ENCODE peak calls at places on chromosomes 16 and 17, in nine cellular contexts. X is Daoy; M is HFFc6; A is germinal center; O is NCI-H524 treated with DMSO at 0.1 percent for 48 hours; E is stimulated activated CD8-positive, alpha-beta memory T cell treated with anti-CD3 and anti-CD28 coated beads, Interleukin-4, amount 100 ng/mL, for 4 hours; J is upper lobe of right lung; U is NCI-H1048; I is activated naive CD8-positive, alpha-beta T cell treated with anti-CD3 and anti-CD28 coated beads, Interleukin-2, amount 50 U/mL, for 24 hours. K is an unnamed sample.

GRCh38 chr16:70744366-70744765 is 56.6 kb downstream of the VAC14 start:
- DNase-seq in X (no peak), U (no peak), J (no peak), M (no peak), I (no peak), A (no peak), E (no peak), O (no peak), K (no peak)

GRCh38 chr17:32208436-32208835 is 57.2 kb upstream of the RHBDL3 start:
- DNase-seq in O (no peak), A (no peak), X (no peak), E (no peak), M (no peak), U (no peak), I (no peak), J (no peak), K (no peak)

GRCh38 chr17:56451629-56452028 is 141.9 kb upstream of the NOG start:
- DNase-seq in U (no peak), A (no peak), O (no peak), I (no peak), X (no peak), E (no peak), M (peak), J (no peak), K (no peak)

GRCh38 chr17:81802048-81802758 is 1.7 kb upstream of the GCGR start:
- DNase-seq in U (no peak), A (no peak), J (no peak), O (no peak), M (no peak), I (no peak), E (no peak), X (no peak), K (no peak)

GRCh38 chr16:29729116-29729521 is 16.7 kb downstream of the C16orf54 start:
- DNase-seq in X (peak), U (no peak), O (peak), M (peak), E (no peak), I (no peak), J (peak), A (no peak), K (no peak)

GRCh38 chr16:67184453-67185002 is 765 bp upstream of the MATCAP1 start:
- DNase-seq in E (no peak), A (no peak), J (no peak), I (no peak), O (no peak), M (no peak), U (no peak), X (peak), K (no peak)

GRCh38 chr17:66944365-66945203 is 19.9 kb upstream of the CACNG4 start:
- DNase-seq in U (no peak), I (no peak), O (no peak), X (peak), J (peak), A (no peak), M (no peak), E (no peak), K (no peak)

GRCh38 chr16:10629592-10629963 is 49.2 kb upstream of the EMP2 start:
- DNase-seq in X (no peak), O (no peak), A (no peak), I (no peak), U (no peak), E (no peak), M (no peak), J (no peak), K (no peak)

GRCh38 chr16:74372369-74372768 is 3.7 kb upstream of the NPIPB15 start:
- DNase-seq in A (no peak), J (no peak), X (no peak), M (no peak), E (no peak), O (no peak), I (no peak), U (no peak), K (no peak)

GRCh38 chr17:27649929-27650328 is 18.9 kb downstream of the LGALS9 start:
- DNase-seq in U (no peak), O (no peak), E (no peak), A (no peak), M (no peak), J (no peak), X (no peak), I (no peak), K (peak)

GRCh38 chr16:67397451-67397801 is 4.1 kb upstream of the TPPP3 start:
- DNase-seq in O (no peak), U (no peak), J (no peak), A (no peak), I (no peak), M (no peak), E (no peak), X (no peak), K (peak)

GRCh38 chr17:2814499-2815341 is 18.5 kb downstream of the RAP1GAP2 start:
- DNase-seq in X (peak), J (no peak), A (no peak), E (peak), O (no peak), I (peak), M (no peak), U (no peak), K (peak)

GRCh38 chr17:32551186-32551955 is 64.6 kb downstream of the CDK5R1 start:
- DNase-seq in O (no peak), A (no peak), U (no peak), M (peak), J (no peak), E (no peak), I (no peak), X (peak), K (no peak)

GRCh38 chr16:56241596-56241995 is 50.3 kb downstream of the GNAO1 start:
- DNase-seq in A (no peak), O (no peak), U (no peak), J (no peak), X (peak), M (peak), I (no peak), E (no peak), K (no peak)

GRCh38 chr16:30697264-30698138 is 1.5 kb upstream of the SRCAP start:
- DNase-seq in M (no peak), O (no peak), J (no peak), A (peak), I (no peak), E (no peak), X (no peak), U (no peak), K (no peak)

GRCh38 chr17:38460082-38460715 is 31.9 kb downstream of the ARHGAP23 start:
- DNase-seq in E (no peak), A (no peak), M (no peak), I (no peak), J (no peak), X (no peak), O (no peak), U (no peak), K (no peak)

GRCh38 chr16:48184681-48185080 is 28.9 kb upstream of the ABCC12 start:
- DNase-seq in O (no peak), M (no peak), X (peak), I (no peak), E (no peak), A (no peak), J (no peak), U (no peak), K (no peak)

GRCh38 chr16:14098081-14098480 is 27.0 kb downstream of the MRTFB start:
- DNase-seq in J (no peak), O (no peak), U (no peak), A (no peak), X (no peak), E (no peak), M (peak), I (no peak), K (no peak)

GRCh38 chr17:62781826-62782225 is 26.3 kb downstream of the MARCHF10 start:
- DNase-seq in A (no peak), M (no peak), J (no peak), X (no peak), E (no peak), U (no peak), I (no peak), O (no peak), K (no peak)

GRCh38 chr16:84266451-84266850 is 26.6 kb upstream of the KCNG4 start:
- DNase-seq in U (no peak), J (no peak), E (no peak), I (peak), X (peak), O (peak), M (peak), A (peak), K (peak)

GRCh38 chr17:33292981-33293867 is at the start of gene ASIC2:
- DNase-seq in J (no peak), X (peak), M (no peak), A (no peak), I (peak), O (no peak), E (no peak), U (no peak), K (no peak)

GRCh38 chr17:41823141-41823524 is 10.3 kb downstream of the FKBP10 start:
- DNase-seq in E (no peak), U (no peak), J (no peak), A (no peak), M (no peak), O (no peak), X (no peak), I (no peak), K (no peak)

GRCh38 chr17:67863624-67864247 is 38.4 kb downstream of the BPTF start:
- DNase-seq in X (no peak), J (no peak), M (no peak), E (no peak), I (no peak), U (no peak), A (no peak), O (no peak), K (no peak)

GRCh38 chr16:28531777-28532744 is 6.7 kb downstream of the NUPR1 start:
- DNase-seq in M (no peak), J (peak), X (no peak), O (no peak), E (no peak), U (no peak), I (no peak), A (no peak), K (peak)

GRCh38 chr16:77594798-77595625 is 127.3 kb upstream of the NUDT7 start:
- DNase-seq in J (no peak), M (no peak), X (no peak), A (no peak), O (no peak), U (no peak), I (no peak), E (no peak), K (no peak)

GRCh38 chr17:50134206-50135110 is 4.5 kb upstream of the SAMD14 start:
- DNase-seq in U (no peak), E (no peak), I (no peak), J (no peak), X (no peak), O (no peak), M (peak), A (no peak), K (no peak)

GRCh38 chr17:38443356-38444026 is 15.2 kb downstream of the ARHGAP23 start:
- DNase-seq in I (no peak), E (no peak), O (peak), U (no peak), J (no peak), A (no peak), M (no peak), X (no peak), K (no peak)

GRCh38 chr17:45090711-45091110 is 29.6 kb downstream of the NMT1 start:
- DNase-seq in U (no peak), E (no peak), M (no peak), O (no peak), A (no peak), I (no peak), J (no peak), X (no peak), K (no peak)

GRCh38 chr17:68800731-68801130 is 154.5 kb downstream of the ABCA8 start:
- DNase-seq in I (no peak), E (no peak), M (no peak), X (no peak), A (no peak), O (no peak), U (no peak), J (no peak), K (no peak)

GRCh38 chr16:88449267-88449561 is 3.9 kb upstream of the ZFPM1 start:
- DNase-seq in O (no peak), M (no peak), J (no peak), U (no peak), X (no peak), E (no peak), A (no peak), I (no peak), K (no peak)